ENCODE peak calls at places on chromosomes 12 and 14, in six cellular contexts. S, Q, D, V, Z and X are unnamed samples.

GRCh38 chr12:60489071-60489470 is 893.2 kb downstream of the SLC16A7 start:
- DNase-seq in S (no peak), Q (no peak), D (no peak), V (no peak), Z (no peak), X (no peak)

GRCh38 chr14:21612324-21612723 is 22.4 kb downstream of the OR10G2 start:
- DNase-seq in S (no peak), Q (no peak), D (no peak), V (no peak), Z (no peak), X (peak; percentile 20)

GRCh38 chr14:35366521-35366976 is 38.0 kb downstream of the NFKBIA start:
- DNase-seq in S (no peak), Q (no peak), D (no peak), V (no peak), Z (no peak), X (no peak)

GRCh38 chr14:35576260-35576659 is 42.3 kb downstream of the INSM2 start:
- DNase-seq in S (no peak), Q (no peak), D (peak; percentile 18), V (no peak), Z (no peak), X (no peak)

GRCh38 chr12:30885321-30885720 is 41.2 kb upstream of the TSPAN11 start:
- DNase-seq in S (no peak), Q (no peak), D (no peak), V (no peak), Z (no peak), X (no peak)

GRCh38 chr12:58342736-58343135 is 401.4 kb downstream of the ATP23 start:
- DNase-seq in S (no peak), Q (no peak), D (no peak), V (no peak), Z (no peak), X (no peak)

GRCh38 chr12:12916135-12916956 is 25.0 kb downstream of the GPRC5A start:
- DNase-seq in S (peak; percentile 89), Q (peak; percentile 88), D (peak; percentile 87), V (peak; percentile 85), Z (peak; percentile 78), X (peak; percentile 44)

GRCh38 chr12:8992086-8992409 is 2.7 kb downstream of the KLRG1 start:
- DNase-seq in S (no peak), Q (no peak), D (no peak), V (no peak), Z (no peak), X (no peak)

GRCh38 chr12:102399653-102400052 is 80.7 kb downstream of the IGF1 start:
- DNase-seq in S (no peak), Q (no peak), D (no peak), V (no peak), Z (no peak), X (no peak)

GRCh38 chr12:80655751-80656150 is 51.7 kb upstream of the MYF6 start:
- DNase-seq in S (no peak), Q (no peak), D (no peak), V (no peak), Z (no peak), X (no peak)

GRCh38 chr12:113056631-113057488 is at the start of gene DTX1:
- DNase-seq in S (peak; percentile 51), Q (no peak), D (peak; percentile 57), V (no peak), Z (peak; percentile 32), X (no peak)

GRCh38 chr12:116201908-116202307 is 75.6 kb downstream of the MED13L start:
- DNase-seq in S (no peak), Q (no peak), D (no peak), V (no peak), Z (no peak), X (no peak)

GRCh38 chr12:8078400-8078799 is 3.7 kb upstream of the NECAP1 start:
- DNase-seq in S (peak; percentile 24), Q (peak; percentile 22), D (peak; percentile 60), V (no peak), Z (peak; percentile 5), X (no peak)

GRCh38 chr12:47715393-47715876 is 9.6 kb upstream of the RPAP3 start:
- DNase-seq in S (peak; percentile 82), Q (peak; percentile 78), D (peak; percentile 71), V (peak; percentile 67), Z (peak; percentile 86), X (peak; percentile 34)

GRCh38 chr14:99522457-99522891 is 41.3 kb downstream of the CCNK start:
- DNase-seq in S (peak; percentile 53), Q (peak; percentile 38), D (no peak), V (no peak), Z (peak; percentile 17), X (no peak)

GRCh38 chr12:44876554-44877275 is 600 bp upstream of the NELL2 start:
- DNase-seq in S (peak; percentile 87), Q (peak; percentile 86), D (peak; percentile 85), V (peak; percentile 68), Z (peak; percentile 89), X (peak; percentile 24)

GRCh38 chr12:93319523-93320045 is 58.1 kb upstream of the NUDT4 start:
- DNase-seq in S (no peak), Q (no peak), D (no peak), V (no peak), Z (no peak), X (no peak)

GRCh38 chr12:21330682-21331253 is 3.9 kb downstream of the SLCO1A2 start:
- DNase-seq in S (no peak), Q (no peak), D (no peak), V (no peak), Z (no peak), X (no peak)

GRCh38 chr14:23559010-23559920 is 3.2 kb downstream of the THTPA start:
- DNase-seq in S (peak; percentile 84), Q (peak; percentile 84), D (peak; percentile 75), V (peak; percentile 78), Z (peak; percentile 64), X (no peak)

GRCh38 chr12:1517007-1517406 is 77.4 kb downstream of the FBXL14 start:
- DNase-seq in S (peak; percentile 60), Q (peak; percentile 66), D (peak; percentile 40), V (no peak), Z (no peak), X (no peak)

GRCh38 chr14:33564774-33565630 is 385.9 kb downstream of the EGLN3 start:
- DNase-seq in S (no peak), Q (no peak), D (no peak), V (no peak), Z (peak; percentile 46), X (no peak)

GRCh38 chr14:90388437-90388836 is 8.4 kb upstream of the CALM1 start:
- DNase-seq in S (peak; percentile 23), Q (no peak), D (no peak), V (no peak), Z (no peak), X (no peak)

GRCh38 chr12:88579572-88579940 is 715 bp downstream of the KITLG start:
- DNase-seq in S (peak; percentile 47), Q (peak; percentile 31), D (peak; percentile 68), V (peak; percentile 25), Z (peak; percentile 2), X (peak; percentile 6)